ENCODE peak calls at places on chromosome 12, in six cellular contexts. W, N, I, L, P and S are unnamed samples.

GRCh38 chr12:644818-645552 is 18.3 kb downstream of the NINJ2 start:
- DNase-seq in W (no peak), N (no peak), I (no peak), L (no peak), P (no peak), S (no peak)

GRCh38 chr12:68245071-68246021 is 8.1 kb downstream of the IL22 start:
- DNase-seq in W (no peak), N (peak; percentile 52), I (no peak), L (peak; percentile 36), P (no peak), S (no peak)

GRCh38 chr12:88665051-88665450 is 84.8 kb upstream of the KITLG start:
- DNase-seq in W (no peak), N (no peak), I (no peak), L (no peak), P (no peak), S (no peak)

GRCh38 chr12:6323340-6323994 is 13.0 kb downstream of the PLEKHG6 start:
- DNase-seq in W (peak; percentile 75), N (no peak), I (no peak), L (peak; percentile 92), P (peak; percentile 85), S (peak; percentile 83)

GRCh38 chr12:52254180-52254964 is 20.1 kb upstream of the KRT86 start:
- DNase-seq in W (no peak), N (no peak), I (no peak), L (no peak), P (no peak), S (no peak)

GRCh38 chr12:98399532-98399931 is 115.9 kb upstream of the TMPO start:
- DNase-seq in W (peak; percentile 92), N (no peak), I (no peak), L (peak; percentile 77), P (no peak), S (no peak)

GRCh38 chr12:122072031-122072970 is 6.3 kb upstream of the MLXIP start:
- DNase-seq in W (no peak), N (peak; percentile 68), I (peak; percentile 46), L (peak; percentile 94), P (peak; percentile 89), S (no peak)

GRCh38 chr12:38744056-38744455 is 161.3 kb downstream of the CPNE8 start:
- DNase-seq in W (no peak), N (no peak), I (no peak), L (no peak), P (no peak), S (no peak)

GRCh38 chr12:18782827-18783226 is 44.9 kb downstream of the CAPZA3 start:
- DNase-seq in W (no peak), N (no peak), I (no peak), L (no peak), P (no peak), S (no peak)

GRCh38 chr12:108267449-108267848 is 71.7 kb downstream of the CMKLR1 start:
- DNase-seq in W (no peak), N (no peak), I (no peak), L (no peak), P (no peak), S (no peak)

GRCh38 chr12:55515696-55516095 is 23.5 kb downstream of the OR6C68 start:
- DNase-seq in W (peak; percentile 1), N (no peak), I (no peak), L (no peak), P (no peak), S (no peak)

GRCh38 chr12:8644345-8645248 is 18.0 kb downstream of the MFAP5 start:
- DNase-seq in W (peak; percentile 82), N (no peak), I (no peak), L (no peak), P (no peak), S (no peak)

GRCh38 chr12:94592080-94592479 is 58.3 kb downstream of the TMCC3 start:
- DNase-seq in W (no peak), N (no peak), I (no peak), L (no peak), P (no peak), S (no peak)

GRCh38 chr12:121065345-121065744 is 26.3 kb upstream of the OASL start:
- DNase-seq in W (no peak), N (no peak), I (no peak), L (no peak), P (no peak), S (no peak)

GRCh38 chr12:99257672-99258071 is 389.9 kb upstream of the GARIN6 start:
- DNase-seq in W (no peak), N (no peak), I (no peak), L (peak; percentile 19), P (no peak), S (no peak)

GRCh38 chr12:116878567-116879508 is 2.4 kb downstream of the HRK start:
- DNase-seq in W (peak; percentile 16), N (no peak), I (no peak), L (peak; percentile 45), P (no peak), S (no peak)

GRCh38 chr12:48758737-48759136 is 30.2 kb downstream of the ADCY6 start:
- DNase-seq in W (no peak), N (no peak), I (no peak), L (no peak), P (no peak), S (no peak)

GRCh38 chr12:120211243-120211903 is 10.5 kb upstream of the RPLP0 start:
- DNase-seq in W (no peak), N (no peak), I (no peak), L (no peak), P (no peak), S (no peak)

GRCh38 chr12:68483592-68484373 is 126.9 kb upstream of the RAP1B start:
- DNase-seq in W (peak; percentile 54), N (no peak), I (no peak), L (peak; percentile 64), P (no peak), S (no peak)

GRCh38 chr12:89684131-89684530 is 24.5 kb downstream of the ATP2B1 start:
- DNase-seq in W (no peak), N (no peak), I (no peak), L (no peak), P (no peak), S (no peak)

GRCh38 chr12:38886064-38886463 is 19.3 kb downstream of the CPNE8 start:
- DNase-seq in W (no peak), N (no peak), I (peak; percentile 28), L (no peak), P (no peak), S (no peak)

GRCh38 chr12:90253674-90254181 is 545.1 kb upstream of the ATP2B1 start:
- DNase-seq in W (peak; percentile 54), N (no peak), I (peak; percentile 57), L (peak; percentile 49), P (peak; percentile 92), S (no peak)

GRCh38 chr12:124761056-124761455 is 102.6 kb downstream of the SCARB1 start:
- DNase-seq in W (no peak), N (no peak), I (no peak), L (no peak), P (no peak), S (no peak)

DNA sequence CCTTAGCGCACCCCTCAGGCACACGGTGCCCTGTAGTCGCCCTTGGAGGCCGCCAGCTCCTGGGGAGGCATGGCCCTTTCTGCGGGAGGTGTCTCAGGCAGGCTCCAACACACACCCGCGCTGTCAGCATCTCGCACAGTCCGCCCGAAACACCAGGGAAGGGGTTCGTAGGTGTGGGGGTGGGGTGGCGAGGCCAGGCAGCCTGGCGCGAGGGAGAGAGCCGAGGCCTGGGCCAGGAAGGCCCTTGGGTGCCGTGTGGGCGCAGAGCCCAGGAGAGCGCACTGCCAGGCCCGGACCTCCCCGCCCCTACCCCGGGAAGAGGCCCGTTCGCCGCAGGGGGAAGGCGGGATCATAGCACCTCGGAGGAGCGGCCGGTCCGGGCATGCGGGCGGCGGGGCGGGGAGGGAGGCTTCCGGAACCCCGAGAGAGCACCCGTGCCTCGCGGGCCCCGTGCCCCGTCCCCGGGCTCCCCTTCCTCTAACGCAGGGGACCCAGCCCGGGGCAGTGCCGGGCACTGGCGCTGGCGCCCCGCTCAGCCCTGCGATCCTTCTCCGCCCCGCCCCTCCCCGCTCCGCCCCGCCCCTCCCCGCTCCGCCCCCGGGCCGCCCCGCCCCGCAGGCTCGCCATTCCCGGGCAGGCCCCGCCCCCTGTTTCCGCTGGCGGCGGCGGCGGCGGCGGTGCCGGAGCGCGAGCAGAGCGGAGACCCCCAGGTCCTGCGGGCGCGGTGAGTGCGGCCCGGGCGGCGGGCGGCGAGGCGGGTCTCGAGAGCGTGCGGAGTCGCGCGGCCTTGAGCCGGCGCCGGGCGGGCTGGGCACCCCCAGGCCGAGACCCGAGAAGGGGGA is at the start of gene TSPAN9:
- DNase-seq in W (peak; percentile 41), N (peak; percentile 85), I (peak; percentile 82), L (peak; percentile 88), P (peak; percentile 83), S (no peak)
- H3K4me3 ChIP-seq in W (peak within 1 kb of the TSS; percentile 31), N (peak within 1 kb of the TSS; percentile 96), I (peak within 1 kb of the TSS; percentile 98), L (peak within 1 kb of the TSS; percentile 88), P (peak within 1 kb of the TSS; percentile 70), S (peak within 1 kb of the TSS; percentile 82)

DNA sequence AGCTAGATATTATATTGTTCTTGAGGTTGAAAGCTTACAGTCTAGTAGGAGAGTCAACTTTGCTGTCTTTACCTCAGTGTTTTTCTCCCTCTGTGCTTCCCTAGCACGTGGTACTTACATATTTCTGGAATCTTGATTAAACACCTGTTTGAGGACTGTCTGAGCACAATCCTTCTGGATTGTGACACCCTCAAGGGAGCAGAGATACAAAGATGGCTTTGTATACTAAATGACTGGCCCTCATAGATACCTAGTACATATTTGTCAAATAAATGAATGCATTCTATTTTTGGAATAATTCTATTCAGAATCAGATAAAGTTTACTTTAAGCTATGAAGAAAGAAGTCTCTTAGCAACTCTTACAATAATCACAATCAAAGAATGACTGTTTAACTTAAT is 113.3 kb downstream of the LRRK2 start:
- DNase-seq in W (no peak), N (no peak), I (no peak), L (no peak), P (no peak), S (no peak)
- H3K27me3 ChIP-seq in W (no peaks in the 10 kb centered on the region), N (no peaks in the 10 kb centered on the region), I (no peaks in the 10 kb centered on the region), L (no peaks in the 10 kb centered on the region), P (no peaks in the 10 kb centered on the region), S (no peaks in the 10 kb centered on the region)

GRCh38 chr12:132433641-132434395 is 56.1 kb upstream of the FBRSL1 start:
- DNase-seq in W (no peak), N (no peak), I (no peak), L (no peak), P (no peak), S (no peak)
- H3K4me1 ChIP-seq in W (peaks cover 46% of the 10 kb centered on the region), N (peaks cover 7% of the 10 kb centered on the region), I (peaks cover 20% of the 10 kb centered on the region), L (peaks cover 14% of the 10 kb centered on the region), P (no peaks in the 10 kb centered on the region), S (peaks cover 7% of the 10 kb centered on the region)

DNA sequence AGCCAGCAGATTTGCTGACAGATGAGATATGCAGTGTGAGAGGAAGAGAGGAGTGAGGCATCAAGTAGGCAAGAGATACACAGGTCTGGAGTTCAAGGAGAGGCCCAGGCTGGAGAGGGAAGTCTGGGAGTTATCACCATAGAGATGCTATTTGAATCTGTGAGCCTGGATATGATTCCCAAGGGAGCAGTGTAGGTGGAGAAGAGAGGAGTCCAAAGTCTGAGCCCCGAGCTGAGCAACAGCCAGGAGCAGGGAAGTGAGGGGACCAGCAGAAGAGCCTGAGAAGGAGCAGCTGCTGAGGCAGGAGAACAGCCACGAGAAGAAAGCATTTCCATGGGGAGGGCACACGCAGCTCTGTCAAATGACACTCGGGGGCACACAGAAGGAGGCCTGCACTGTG is 20.2 kb upstream of the NXPH4 start:
- DNase-seq in W (no peak), N (no peak), I (no peak), L (no peak), P (no peak), S (no peak)
- H3K4me3 ChIP-seq in W (no peak overlapping the region), N (no peak overlapping the region), I (no peak overlapping the region), L (no peak overlapping the region), P (no peak overlapping the region), S (no peak overlapping the region)

DNA sequence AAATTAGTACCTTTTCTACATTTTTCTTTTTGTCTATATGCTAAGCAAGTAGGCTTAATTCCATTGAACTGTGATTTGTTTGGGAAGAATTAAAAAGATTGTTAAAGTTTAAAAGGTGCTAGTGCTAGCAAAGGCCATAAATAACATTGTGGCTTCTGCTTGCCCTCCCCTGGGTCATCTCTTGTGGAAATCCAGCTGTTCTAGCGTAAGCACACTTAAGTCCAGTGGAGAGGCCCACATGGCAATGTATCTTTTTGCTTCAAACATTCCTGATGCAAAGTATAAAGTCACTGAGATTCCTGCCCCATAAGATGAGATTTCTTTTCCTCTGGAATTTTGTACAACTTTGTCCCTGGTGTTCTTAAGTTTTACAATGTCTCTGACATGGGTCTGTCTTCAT is 14.4 kb upstream of the ERGIC2 start:
- DNase-seq in W (no peak), N (no peak), I (no peak), L (no peak), P (no peak), S (no peak)
- H3K27me3 ChIP-seq in W (peaks cover 7% of the 10 kb centered on the region), N (no peaks in the 10 kb centered on the region), I (no peaks in the 10 kb centered on the region), L (no peaks in the 10 kb centered on the region), P (no peaks in the 10 kb centered on the region), S (no peaks in the 10 kb centered on the region)